ENCODE peak calls at places on chromosomes 1 and 21, in eight cellular contexts. L is prostate gland, P is heart left ventricle, E is stomach, G is esophagus muscularis mucosa, C is thyroid gland, F is tibial nerve, X is uterus. J is an unnamed sample.

GRCh38 chr1:25810341-25811299 is 9.1 kb upstream of the MTFR1L start:
- DNase-seq in L (peak), P (peak), X (peak), F (peak), C (peak), E (peak), G (peak), J (no peak)

GRCh38 chr1:161038523-161039153 is at the start of gene TSTD1:
- DNase-seq in C (peak), X (peak), F (no peak), G (no peak), P (peak), E (peak), L (peak), J (no peak)

GRCh38 chr1:116847688-116848531 is 61.8 kb upstream of the PTGFRN start:
- DNase-seq in X (peak), G (no peak), F (peak), C (no peak), E (no peak), L (no peak), P (peak), J (no peak)

GRCh38 chr1:87620807-87621206 is 292.1 kb downstream of the LMO4 start:
- DNase-seq in F (no peak), X (no peak), G (no peak), L (no peak), C (no peak), E (no peak), P (no peak), J (no peak)

GRCh38 chr21:38460171-38460742 is 38.0 kb downstream of the ERG start:
- DNase-seq in F (no peak), G (no peak), X (no peak), P (peak), E (no peak), C (no peak), L (peak), J (no peak)

GRCh38 chr21:42781150-42781980 is 98.0 kb downstream of the WDR4 start:
- DNase-seq in E (peak), L (peak), P (no peak), C (peak), F (peak), G (no peak), X (peak), J (no peak)

GRCh38 chr1:60227581-60228252 is 154.1 kb upstream of the C1orf87 start:
- DNase-seq in L (no peak), P (no peak), G (no peak), E (no peak), X (no peak), F (no peak), C (no peak), J (no peak)

GRCh38 chr1:99850458-99850974 is 355 bp downstream of the AGL start:
- DNase-seq in P (no peak), E (no peak), L (peak), C (no peak), G (no peak), X (no peak), F (no peak), J (no peak)

GRCh38 chr1:213931804-213932203 is 56.0 kb upstream of the PROX1 start:
- DNase-seq in G (peak), P (no peak), F (no peak), X (no peak), L (no peak), E (no peak), C (peak), J (no peak)

GRCh38 chr1:155309423-155310021 is 856 bp downstream of the FDPS start:
- DNase-seq in E (peak), X (peak), C (peak), P (peak), G (no peak), L (peak), F (no peak), J (no peak)

GRCh38 chr1:192861860-192862259 is 53.0 kb downstream of the RGS2 start:
- DNase-seq in E (no peak), G (no peak), P (no peak), L (peak), X (no peak), F (no peak), C (no peak), J (no peak)

GRCh38 chr1:241666419-241666818 is 14.3 kb downstream of the WDR64 start:
- DNase-seq in C (no peak), F (no peak), G (no peak), E (no peak), P (no peak), L (no peak), X (no peak), J (no peak)

GRCh38 chr1:157105988-157106812 is 6.6 kb upstream of the ETV3L start:
- DNase-seq in F (no peak), X (no peak), P (no peak), E (peak), G (no peak), C (no peak), L (no peak), J (no peak)

GRCh38 chr1:209257021-209257420 is 326.5 kb upstream of the CAMK1G start:
- DNase-seq in C (no peak), G (peak), F (no peak), L (no peak), E (no peak), X (no peak), P (no peak), J (no peak)

GRCh38 chr1:63904826-63905225 is 131.0 kb downstream of the ROR1 start:
- DNase-seq in X (no peak), G (no peak), P (no peak), L (no peak), F (no peak), E (no peak), C (no peak), J (no peak)

GRCh38 chr1:243233908-243234307 is 21.2 kb downstream of the CEP170 start:
- DNase-seq in L (no peak), G (no peak), C (no peak), X (no peak), F (no peak), E (no peak), P (no peak), J (no peak)

GRCh38 chr1:228374711-228375577 is 31.7 kb downstream of the TRIM11 start:
- DNase-seq in E (peak), F (peak), G (no peak), X (peak), C (peak), P (peak), L (peak), J (no peak)

GRCh38 chr1:21232044-21232443 is 55.3 kb upstream of the EIF4G3 start:
- DNase-seq in L (peak), E (peak), P (no peak), C (peak), X (no peak), G (no peak), F (peak), J (no peak)

GRCh38 chr1:31860576-31860975 is 44.8 kb upstream of the SPOCD1 start:
- DNase-seq in X (no peak), E (no peak), L (no peak), G (no peak), F (no peak), C (no peak), P (no peak), J (no peak)

GRCh38 chr1:2533356-2533755 is 3.3 kb upstream of the HES5 start:
- DNase-seq in E (no peak), F (no peak), X (no peak), C (no peak), L (no peak), G (no peak), P (no peak), J (no peak)

GRCh38 chr21:46517361-46517760 is 58.7 kb downstream of the DIP2A start:
- DNase-seq in E (peak), G (no peak), F (no peak), C (peak), X (no peak), L (no peak), P (peak), J (no peak)

GRCh38 chr1:22903113-22903512 is 69.6 kb downstream of the LACTBL1 start:
- DNase-seq in F (no peak), L (no peak), C (no peak), E (no peak), G (no peak), P (no peak), X (no peak), J (no peak)

GRCh38 chr1:9530320-9530719 is 8.9 kb upstream of the SLC25A33 start:
- DNase-seq in G (no peak), F (no peak), X (no peak), C (no peak), P (no peak), L (no peak), E (no peak), J (no peak)

GRCh38 chr1:28326505-28326904 is 2.3 kb upstream of the MED18 start:
- DNase-seq in F (no peak), E (no peak), C (no peak), L (no peak), G (no peak), X (no peak), P (no peak), J (no peak)

GRCh38 chr1:32741417-32742131 is 39.0 kb upstream of the SYNC start:
- DNase-seq in F (no peak), X (peak), P (peak), L (no peak), G (no peak), E (no peak), C (peak), J (no peak)

GRCh38 chr1:43543567-43543966 is 12.9 kb downstream of the PTPRF start:
- DNase-seq in L (no peak), X (no peak), E (no peak), G (no peak), C (no peak), P (no peak), F (no peak), J (no peak)

GRCh38 chr1:231792634-231793033 is 166.0 kb downstream of the DISC1 start:
- DNase-seq in F (no peak), X (no peak), C (no peak), E (no peak), P (no peak), L (no peak), G (no peak), J (no peak)

GRCh38 chr1:147762233-147763024 is 2.0 kb upstream of the GJA5 start:
- DNase-seq in L (no peak), C (no peak), E (no peak), P (no peak), F (no peak), X (no peak), G (no peak), J (no peak)

GRCh38 chr1:155071701-155072100 is 6.9 kb upstream of the EFNA3 start:
- DNase-seq in F (no peak), L (no peak), E (no peak), G (no peak), C (no peak), P (no peak), X (no peak), J (no peak)

GRCh38 chr1:1538989-1539309 is 1.5 kb downstream of the TMEM240 start:
- DNase-seq in C (no peak), E (no peak), L (no peak), G (no peak), X (no peak), P (no peak), F (no peak), J (no peak)

GRCh38 chr1:59393211-59394180 is 96.6 kb downstream of the FGGY start:
- DNase-seq in C (peak), E (peak), G (peak), P (peak), X (peak), F (peak), L (peak), J (no peak)

GRCh38 chr1:224594360-224594759 is 21.8 kb upstream of the CNIH3 start:
- DNase-seq in F (no peak), X (no peak), P (no peak), G (peak), C (no peak), E (no peak), L (no peak), J (no peak)

GRCh38 chr1:145942405-145942804 is 15.1 kb upstream of the RBM8A start:
- DNase-seq in E (no peak), C (no peak), F (no peak), X (no peak), L (no peak), G (no peak), P (no peak), J (no peak)

GRCh38 chr1:228093050-228093906 is 9.8 kb downstream of the C1orf35 start:
- DNase-seq in L (no peak), F (no peak), E (peak), G (no peak), P (no peak), X (no peak), C (no peak), J (no peak)

GRCh38 chr1:183635112-183635605 is 424 bp downstream of the ARPC5 start:
- DNase-seq in C (peak), G (no peak), X (no peak), E (peak), P (peak), F (no peak), L (no peak), J (no peak)

GRCh38 chr21:35226960-35227741 is 178.0 kb upstream of the RUNX1 start:
- DNase-seq in E (no peak), P (no peak), X (no peak), C (no peak), F (no peak), G (no peak), L (no peak), J (no peak)

GRCh38 chr1:169005776-169006175 is 100.7 kb upstream of the ATP1B1 start:
- DNase-seq in F (no peak), P (no peak), E (no peak), C (no peak), G (no peak), L (no peak), X (no peak), J (no peak)
- H3K27ac ChIP-seq in F (no peak), P (no peak), E (no peak), C (no peak), G (no peak), L (no peak), X (no peak), J (no peak)

GRCh38 chr1:111618953-111619634 is 495 bp upstream of the RAP1A start:
- DNase-seq in C (peak), X (no peak), P (no peak), E (no peak), G (no peak), L (no peak), F (no peak), J (no peak)
- TF ChIP-seq POLR2A in C (no peak), X (peak), P (no peak), E (no peak), G (no peak), L (no peak), F (no peak), J (no peak)

GRCh38 chr1:12450831-12451559 is 167.0 kb downstream of the DHRS3 start:
- DNase-seq in P (no peak), X (no peak), F (peak), L (peak), E (no peak), C (peak), G (no peak), J (no peak)

GRCh38 chr1:12451560-12451900 is 166.5 kb downstream of the DHRS3 start:
- DNase-seq in C (no peak), X (no peak), E (no peak), G (no peak), F (no peak), P (no peak), L (no peak), J (no peak)

GRCh38 chr1:12448746-12449177 is 169.2 kb downstream of the DHRS3 start:
- DNase-seq in G (no peak), L (no peak), C (peak), E (no peak), F (peak), X (no peak), P (no peak), J (no peak)

GRCh38 chr1:12452262-12452661 is 165.7 kb downstream of the DHRS3 start:
- DNase-seq in X (no peak), L (no peak), C (no peak), E (no peak), F (no peak), G (no peak), P (no peak), J (no peak)

DNA sequence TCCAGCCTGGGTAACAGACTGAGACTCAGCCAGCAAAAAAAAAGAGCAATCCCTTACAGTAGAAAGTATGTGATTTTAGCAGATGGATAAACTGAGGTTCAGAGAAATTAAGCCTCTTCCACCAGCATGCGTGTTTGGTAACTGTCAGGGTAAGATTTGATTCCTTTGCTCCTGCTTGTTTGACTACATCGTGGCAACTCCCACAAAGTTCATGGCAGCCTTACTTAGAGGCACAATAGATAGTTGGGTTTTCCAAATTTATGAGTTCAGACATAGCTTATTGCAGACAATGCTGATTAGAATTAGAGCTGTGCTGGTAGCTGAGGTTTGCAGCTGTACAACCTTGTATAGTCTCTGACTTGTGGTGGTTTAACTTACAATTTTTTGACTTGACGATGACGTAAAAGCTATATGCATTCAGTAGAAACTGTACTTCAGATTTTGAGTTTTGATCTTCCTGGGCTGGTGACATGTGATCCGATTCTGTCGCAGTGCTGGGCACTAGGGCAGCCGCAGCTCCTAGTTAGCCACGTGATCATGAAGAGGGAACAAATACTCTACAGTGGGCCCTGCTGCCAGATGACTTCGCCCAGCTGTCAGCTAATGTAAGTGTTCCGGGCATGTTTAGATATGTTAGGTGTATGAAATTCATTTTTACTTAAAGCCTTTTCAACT is 167.8 kb downstream of the DHRS3 start:
- DNase-seq in C (no peak), X (no peak), G (no peak), L (no peak), F (no peak), P (peak), E (no peak), J (no peak)
- H3K27ac ChIP-seq in C (peak), X (peak), G (peak), L (peak), F (peak), P (peak), E (peak), J (peak)

DNA sequence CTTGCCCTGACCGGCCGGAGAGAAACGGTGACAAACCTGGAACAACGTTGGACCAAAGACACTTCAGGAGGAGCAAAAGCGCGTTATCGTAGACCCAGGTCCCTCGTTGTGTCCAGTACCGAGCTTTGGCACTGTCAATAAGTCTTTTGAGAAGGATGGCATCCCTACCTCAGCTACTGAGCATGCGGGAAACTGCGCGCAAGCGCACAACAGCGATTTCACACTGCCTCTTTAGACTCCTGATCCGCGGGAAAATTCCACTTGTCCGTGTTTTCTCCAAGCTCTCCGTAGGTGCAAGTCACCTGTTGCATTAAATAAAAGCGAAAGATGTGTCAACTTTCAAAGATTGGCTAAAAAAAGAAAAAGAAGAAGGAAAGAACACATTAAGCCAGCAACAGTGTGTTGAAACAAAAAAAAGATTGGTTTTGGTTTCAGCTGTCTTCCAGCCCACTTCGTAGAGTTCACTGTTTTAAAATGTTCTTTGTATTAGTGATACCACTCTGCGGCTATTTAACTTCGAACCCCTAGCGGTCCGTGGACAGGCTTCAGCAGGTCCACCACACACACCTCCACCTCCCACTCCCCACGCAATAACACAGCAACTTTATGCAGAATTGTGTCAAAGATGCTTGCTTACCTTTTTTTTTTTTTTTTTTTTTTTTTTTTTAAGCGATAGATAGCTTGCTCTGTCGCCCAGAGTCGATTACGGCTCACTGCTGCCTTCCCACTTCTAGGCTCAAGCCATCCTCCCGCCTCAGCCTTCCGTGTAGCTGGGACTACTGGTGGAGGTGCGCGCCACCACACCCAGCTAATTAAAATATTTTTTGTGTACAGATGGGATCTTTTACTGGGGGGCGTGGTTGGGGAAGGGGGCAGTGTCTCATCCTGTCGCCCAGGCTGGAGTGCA is at the start of gene BPNT1:
- DNase-seq in E (peak), X (peak), L (peak), C (peak), P (peak), F (peak), G (peak), J (peak)
- TF ChIP-seq POLR2A in E (no peak), X (peak), L (peak), C (no peak), P (peak), F (peak), G (peak), J (no peak)